ENCODE peak calls at places on chromosomes 12 and 14, in ten cellular contexts. One of them, this sample, is unnamed.
A peak's percentile ranks its signal among the peaks of the same experiment; 100 is the strongest.

GRCh38 chr14:58368951-58369350 is 26.8 kb upstream of the TOMM20L start:
- DNase-seq in GM12865: no peak
- DNase-seq in retinal pigment epithelial cell: no peak
- DNase-seq in endothelial cell: no peak
- DNase-seq in body of pancreas: no peak
- DNase-seq in pancreas: no peak
- DNase-seq in breast epithelium: no peak
- DNase-seq in psoas muscle: no peak
- DNase-seq in heart left ventricle: no peak
- DNase-seq in progenitor cell of endocrine pancreas: no peak
- DNase-seq in this sample: no peak

GRCh38 chr14:50967104-50967503 is 22.8 kb upstream of the PYGL start:
- DNase-seq in progenitor cell of endocrine pancreas: no peak
- DNase-seq in psoas muscle: no peak
- DNase-seq in breast epithelium: no peak
- DNase-seq in pancreas: no peak
- DNase-seq in GM12865: no peak
- DNase-seq in body of pancreas: no peak
- DNase-seq in endothelial cell: no peak
- DNase-seq in heart left ventricle: no peak
- DNase-seq in retinal pigment epithelial cell: no peak
- DNase-seq in this sample: no peak

GRCh38 chr12:94557896-94558295 is 92.5 kb downstream of the TMCC3 start:
- DNase-seq in body of pancreas: no peak
- DNase-seq in breast epithelium: no peak
- DNase-seq in psoas muscle: no peak
- DNase-seq in retinal pigment epithelial cell: no peak
- DNase-seq in endothelial cell: no peak
- DNase-seq in progenitor cell of endocrine pancreas: no peak
- DNase-seq in GM12865: no peak
- DNase-seq in heart left ventricle: no peak
- DNase-seq in pancreas: no peak
- DNase-seq in this sample: no peak

GRCh38 chr12:76374395-76375020 is 26.3 kb upstream of the BBS10 start:
- DNase-seq in breast epithelium: no peak
- DNase-seq in body of pancreas: no peak
- DNase-seq in progenitor cell of endocrine pancreas: no peak
- DNase-seq in endothelial cell: no peak
- DNase-seq in GM12865: no peak
- DNase-seq in heart left ventricle: no peak
- DNase-seq in retinal pigment epithelial cell: no peak
- DNase-seq in psoas muscle: no peak
- DNase-seq in pancreas: no peak
- DNase-seq in this sample: no peak

GRCh38 chr12:80553316-80553715 is 109.3 kb downstream of the PTPRQ start:
- DNase-seq in heart left ventricle: no peak
- DNase-seq in progenitor cell of endocrine pancreas: no peak
- DNase-seq in endothelial cell: no peak
- DNase-seq in body of pancreas: no peak
- DNase-seq in breast epithelium: no peak
- DNase-seq in psoas muscle: no peak
- DNase-seq in GM12865: no peak
- DNase-seq in retinal pigment epithelial cell: peak; percentile 85
- DNase-seq in pancreas: no peak
- DNase-seq in this sample: no peak

GRCh38 chr12:16844875-16845274 is 238.9 kb upstream of the LMO3 start:
- DNase-seq in retinal pigment epithelial cell: no peak
- DNase-seq in progenitor cell of endocrine pancreas: no peak
- DNase-seq in pancreas: no peak
- DNase-seq in psoas muscle: no peak
- DNase-seq in breast epithelium: no peak
- DNase-seq in heart left ventricle: no peak
- DNase-seq in GM12865: peak; percentile 4
- DNase-seq in body of pancreas: no peak
- DNase-seq in endothelial cell: no peak
- DNase-seq in this sample: no peak

GRCh38 chr14:40394634-40395340 is 962.6 kb upstream of the FBXO33 start:
- DNase-seq in pancreas: no peak
- DNase-seq in endothelial cell: no peak
- DNase-seq in heart left ventricle: no peak
- DNase-seq in psoas muscle: no peak
- DNase-seq in GM12865: no peak
- DNase-seq in breast epithelium: no peak
- DNase-seq in progenitor cell of endocrine pancreas: no peak
- DNase-seq in body of pancreas: no peak
- DNase-seq in retinal pigment epithelial cell: no peak
- DNase-seq in this sample: no peak

GRCh38 chr12:65896743-65897142 is 72.5 kb downstream of the HMGA2 start:
- DNase-seq in heart left ventricle: no peak
- DNase-seq in endothelial cell: no peak
- DNase-seq in GM12865: no peak
- DNase-seq in retinal pigment epithelial cell: no peak
- DNase-seq in pancreas: no peak
- DNase-seq in progenitor cell of endocrine pancreas: no peak
- DNase-seq in body of pancreas: no peak
- DNase-seq in psoas muscle: no peak
- DNase-seq in breast epithelium: no peak
- DNase-seq in this sample: no peak

GRCh38 chr12:116982721-116983502 is 72.2 kb downstream of the FBXW8 start:
- DNase-seq in body of pancreas: no peak
- DNase-seq in endothelial cell: no peak
- DNase-seq in pancreas: no peak
- DNase-seq in progenitor cell of endocrine pancreas: no peak
- DNase-seq in breast epithelium: no peak
- DNase-seq in GM12865: no peak
- DNase-seq in heart left ventricle: no peak
- DNase-seq in psoas muscle: no peak
- DNase-seq in retinal pigment epithelial cell: no peak
- DNase-seq in this sample: no peak

GRCh38 chr12:104494816-104495158 is 38.0 kb downstream of the CHST11 start:
- DNase-seq in pancreas: no peak
- DNase-seq in heart left ventricle: no peak
- DNase-seq in psoas muscle: no peak
- DNase-seq in breast epithelium: no peak
- DNase-seq in endothelial cell: no peak
- DNase-seq in body of pancreas: no peak
- DNase-seq in progenitor cell of endocrine pancreas: no peak
- DNase-seq in GM12865: peak; percentile 44
- DNase-seq in retinal pigment epithelial cell: no peak
- DNase-seq in this sample: no peak

GRCh38 chr14:95871531-95871930 is 5.1 kb upstream of the TUNAR start:
- DNase-seq in heart left ventricle: no peak
- DNase-seq in body of pancreas: no peak
- DNase-seq in pancreas: no peak
- DNase-seq in progenitor cell of endocrine pancreas: no peak
- DNase-seq in retinal pigment epithelial cell: no peak
- DNase-seq in psoas muscle: no peak
- DNase-seq in endothelial cell: no peak
- DNase-seq in breast epithelium: no peak
- DNase-seq in GM12865: no peak
- DNase-seq in this sample: no peak

GRCh38 chr12:22231836-22232235 is 102.7 kb downstream of the ST8SIA1 start:
- DNase-seq in GM12865: no peak
- DNase-seq in retinal pigment epithelial cell: no peak
- DNase-seq in progenitor cell of endocrine pancreas: no peak
- DNase-seq in breast epithelium: no peak
- DNase-seq in pancreas: no peak
- DNase-seq in endothelial cell: no peak
- DNase-seq in body of pancreas: no peak
- DNase-seq in heart left ventricle: no peak
- DNase-seq in psoas muscle: no peak
- DNase-seq in this sample: no peak
- TF ChIP-seq CTCF in GM12865: no peak
- TF ChIP-seq CTCF in retinal pigment epithelial cell: peak; percentile 35
- TF ChIP-seq CTCF in progenitor cell of endocrine pancreas: no peak
- TF ChIP-seq CTCF in breast epithelium: no peak
- TF ChIP-seq CTCF in pancreas: no peak
- TF ChIP-seq CTCF in endothelial cell: no peak
- TF ChIP-seq CTCF in body of pancreas: no peak
- TF ChIP-seq CTCF in heart left ventricle: no peak
- TF ChIP-seq CTCF in psoas muscle: no peak
- TF ChIP-seq CTCF in this sample: no peak

GRCh38 chr14:62187265-62187664 is 425.0 kb downstream of the SNAPC1 start:
- DNase-seq in breast epithelium: no peak
- DNase-seq in pancreas: no peak
- DNase-seq in psoas muscle: no peak
- DNase-seq in heart left ventricle: no peak
- DNase-seq in endothelial cell: no peak
- DNase-seq in body of pancreas: no peak
- DNase-seq in retinal pigment epithelial cell: no peak
- DNase-seq in GM12865: no peak
- DNase-seq in progenitor cell of endocrine pancreas: no peak
- DNase-seq in this sample: no peak

GRCh38 chr14:62179367-62180018 is 417.3 kb downstream of the SNAPC1 start:
- DNase-seq in psoas muscle: no peak
- DNase-seq in breast epithelium: no peak
- DNase-seq in body of pancreas: peak; percentile 79
- DNase-seq in retinal pigment epithelial cell: peak; percentile 49
- DNase-seq in endothelial cell: peak; percentile 67
- DNase-seq in pancreas: no peak
- DNase-seq in GM12865: peak; percentile 70
- DNase-seq in progenitor cell of endocrine pancreas: peak; percentile 43
- DNase-seq in heart left ventricle: peak; percentile 17
- DNase-seq in this sample: peak; percentile 23

GRCh38 chr14:62185078-62185477 is 422.9 kb downstream of the SNAPC1 start:
- DNase-seq in pancreas: no peak
- DNase-seq in psoas muscle: no peak
- DNase-seq in retinal pigment epithelial cell: no peak
- DNase-seq in breast epithelium: no peak
- DNase-seq in GM12865: no peak
- DNase-seq in endothelial cell: no peak
- DNase-seq in progenitor cell of endocrine pancreas: no peak
- DNase-seq in body of pancreas: no peak
- DNase-seq in heart left ventricle: no peak
- DNase-seq in this sample: no peak

DNA sequence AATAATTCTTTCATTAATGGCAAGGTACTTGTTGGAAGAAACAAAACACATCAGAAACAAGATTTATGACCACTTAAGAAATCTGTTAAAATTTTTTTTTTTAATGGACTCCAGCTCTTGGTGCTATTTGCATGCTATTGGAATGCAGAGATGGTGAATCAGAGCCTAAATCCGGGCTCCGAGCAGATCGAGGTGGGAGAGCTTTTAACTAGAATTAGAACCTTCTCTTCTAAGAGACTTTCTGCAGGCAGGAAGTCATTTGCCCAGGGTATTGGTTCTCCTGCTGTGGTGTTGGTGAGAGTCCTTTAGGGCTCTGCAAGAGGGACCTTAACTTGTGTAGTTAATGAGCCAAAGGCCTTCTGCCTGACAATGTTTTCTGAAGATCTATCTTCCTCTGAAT is 419.4 kb downstream of the SNAPC1 start:
- DNase-seq in psoas muscle: no peak
- DNase-seq in retinal pigment epithelial cell: no peak
- DNase-seq in endothelial cell: no peak
- DNase-seq in breast epithelium: no peak
- DNase-seq in heart left ventricle: no peak
- DNase-seq in pancreas: no peak
- DNase-seq in progenitor cell of endocrine pancreas: no peak
- DNase-seq in GM12865: no peak
- DNase-seq in body of pancreas: no peak
- DNase-seq in this sample: no peak
- TF ChIP-seq CTCF in psoas muscle: no peak
- TF ChIP-seq CTCF in retinal pigment epithelial cell: no peak
- TF ChIP-seq CTCF in endothelial cell: no peak
- TF ChIP-seq CTCF in breast epithelium: no peak
- TF ChIP-seq CTCF in heart left ventricle: no peak
- TF ChIP-seq CTCF in pancreas: no peak
- TF ChIP-seq CTCF in progenitor cell of endocrine pancreas: no peak
- TF ChIP-seq CTCF in GM12865: no peak
- TF ChIP-seq CTCF in body of pancreas: no peak
- TF ChIP-seq CTCF in this sample: no peak

GRCh38 chr12:47817272-47818006 is 2.3 kb downstream of the HDAC7 start:
- DNase-seq in retinal pigment epithelial cell: no peak
- DNase-seq in breast epithelium: no peak
- DNase-seq in psoas muscle: no peak
- DNase-seq in heart left ventricle: no peak
- DNase-seq in endothelial cell: no peak
- DNase-seq in GM12865: no peak
- DNase-seq in pancreas: no peak
- DNase-seq in progenitor cell of endocrine pancreas: no peak
- DNase-seq in body of pancreas: no peak
- DNase-seq in this sample: no peak
- TF ChIP-seq CTCF in retinal pigment epithelial cell: peak; percentile 40
- TF ChIP-seq CTCF in breast epithelium: no peak
- TF ChIP-seq CTCF in psoas muscle: no peak
- TF ChIP-seq CTCF in heart left ventricle: no peak
- TF ChIP-seq CTCF in endothelial cell: no peak
- TF ChIP-seq CTCF in GM12865: no peak
- TF ChIP-seq CTCF in pancreas: no peak
- TF ChIP-seq CTCF in progenitor cell of endocrine pancreas: peak; percentile 6
- TF ChIP-seq CTCF in body of pancreas: no peak
- TF ChIP-seq CTCF in this sample: peak; percentile 18

DNA sequence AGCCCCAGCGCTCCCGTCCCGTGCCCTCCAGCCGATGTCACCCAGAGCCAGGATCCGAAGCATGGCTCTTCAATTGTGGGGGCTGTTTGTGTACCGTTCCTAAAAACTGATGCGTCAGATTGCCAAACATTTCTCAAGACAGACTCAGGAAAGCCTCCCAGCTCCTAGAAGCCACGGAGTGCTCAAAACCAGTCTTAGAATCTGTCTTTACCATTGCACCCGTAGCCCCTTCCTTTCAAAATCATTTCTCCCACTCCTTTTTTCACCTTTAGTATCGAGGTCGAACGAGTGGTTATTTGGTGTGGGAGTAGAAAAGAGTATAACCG is 557 bp downstream of the STK38L start:
- DNase-seq in pancreas: no peak
- DNase-seq in body of pancreas: no peak
- DNase-seq in breast epithelium: no peak
- DNase-seq in endothelial cell: no peak
- DNase-seq in GM12865: no peak
- DNase-seq in heart left ventricle: no peak
- DNase-seq in psoas muscle: no peak
- DNase-seq in retinal pigment epithelial cell: no peak
- DNase-seq in progenitor cell of endocrine pancreas: no peak
- DNase-seq in this sample: no peak
- TF ChIP-seq CTCF in pancreas: no peak
- TF ChIP-seq CTCF in body of pancreas: no peak
- TF ChIP-seq CTCF in breast epithelium: no peak
- TF ChIP-seq CTCF in endothelial cell: no peak
- TF ChIP-seq CTCF in GM12865: no peak
- TF ChIP-seq CTCF in heart left ventricle: no peak
- TF ChIP-seq CTCF in psoas muscle: no peak
- TF ChIP-seq CTCF in retinal pigment epithelial cell: no peak
- TF ChIP-seq CTCF in progenitor cell of endocrine pancreas: no peak
- TF ChIP-seq CTCF in this sample: no peak

GRCh38 chr14:104370256-104370870 is 209.2 kb upstream of the C14orf180 start:
- DNase-seq in body of pancreas: no peak
- DNase-seq in GM12865: no peak
- DNase-seq in pancreas: no peak
- DNase-seq in retinal pigment epithelial cell: no peak
- DNase-seq in progenitor cell of endocrine pancreas: no peak
- DNase-seq in heart left ventricle: no peak
- DNase-seq in endothelial cell: peak; percentile 43
- DNase-seq in breast epithelium: no peak
- DNase-seq in psoas muscle: no peak
- DNase-seq in this sample: no peak
- TF ChIP-seq CTCF in body of pancreas: peak; percentile 29
- TF ChIP-seq CTCF in GM12865: peak; percentile 15
- TF ChIP-seq CTCF in pancreas: no peak
- TF ChIP-seq CTCF in retinal pigment epithelial cell: peak; percentile 59
- TF ChIP-seq CTCF in progenitor cell of endocrine pancreas: peak; percentile 59
- TF ChIP-seq CTCF in heart left ventricle: peak; percentile 55
- TF ChIP-seq CTCF in endothelial cell: peak; percentile 35
- TF ChIP-seq CTCF in breast epithelium: no peak
- TF ChIP-seq CTCF in psoas muscle: peak; percentile 28
- TF ChIP-seq CTCF in this sample: peak; percentile 24

GRCh38 chr12:64390275-64390851 is at the start of gene C12orf56:
- DNase-seq in progenitor cell of endocrine pancreas: no peak
- DNase-seq in psoas muscle: peak; percentile 16
- DNase-seq in retinal pigment epithelial cell: no peak
- DNase-seq in breast epithelium: no peak
- DNase-seq in endothelial cell: peak; percentile 41
- DNase-seq in heart left ventricle: no peak
- DNase-seq in pancreas: peak; percentile 64
- DNase-seq in body of pancreas: no peak
- DNase-seq in GM12865: no peak
- DNase-seq in this sample: peak; percentile 34
- TF ChIP-seq CTCF in progenitor cell of endocrine pancreas: no peak
- TF ChIP-seq CTCF in psoas muscle: no peak
- TF ChIP-seq CTCF in retinal pigment epithelial cell: peak; percentile 7
- TF ChIP-seq CTCF in breast epithelium: no peak
- TF ChIP-seq CTCF in endothelial cell: no peak
- TF ChIP-seq CTCF in heart left ventricle: no peak
- TF ChIP-seq CTCF in pancreas: no peak
- TF ChIP-seq CTCF in body of pancreas: no peak
- TF ChIP-seq CTCF in GM12865: no peak
- TF ChIP-seq CTCF in this sample: no peak

This sample was measured in GM13977.